ENCODE peak calls at places on chromosomes 1 and 21, in eight cellular contexts. One of them, this sample, is unnamed.

GRCh38 chr1:59163268-59164092 is 133.4 kb upstream of the FGGY start:
- DNase-seq in pulmonary artery endothelial cell: peak
- DNase-seq in GM04503: peak
- DNase-seq in H1: no peak
- DNase-seq in NCI-H1092: no peak
- DNase-seq in occipital lobe: no peak
- DNase-seq in astrocyte of the spinal cord: peak
- DNase-seq in stimulated activated CD4-positive, alpha-beta T cell treated with anti-CD3 and anti-CD28 coated beads, Interleukin-2, amount 100 ng/mL, for 24 hours: no peak
- DNase-seq in this sample: no peak

GRCh38 chr1:158045639-158046038 is 52.2 kb downstream of the KIRREL1 start:
- DNase-seq in astrocyte of the spinal cord: peak
- DNase-seq in NCI-H1092: no peak
- DNase-seq in occipital lobe: no peak
- DNase-seq in GM04503: peak
- DNase-seq in H1: no peak
- DNase-seq in pulmonary artery endothelial cell: peak
- DNase-seq in stimulated activated CD4-positive, alpha-beta T cell treated with anti-CD3 and anti-CD28 coated beads, Interleukin-2, amount 100 ng/mL, for 24 hours: no peak
- DNase-seq in this sample: no peak

GRCh38 chr1:164558461-164559341 is at the start of gene PBX1:
- DNase-seq in astrocyte of the spinal cord: peak
- DNase-seq in occipital lobe: peak
- DNase-seq in pulmonary artery endothelial cell: peak
- DNase-seq in stimulated activated CD4-positive, alpha-beta T cell treated with anti-CD3 and anti-CD28 coated beads, Interleukin-2, amount 100 ng/mL, for 24 hours: peak
- DNase-seq in H1: peak
- DNase-seq in GM04503: peak
- DNase-seq in NCI-H1092: peak
- DNase-seq in this sample: peak

GRCh38 chr1:112541299-112541698 is 32.5 kb downstream of the WNT2B start:
- DNase-seq in pulmonary artery endothelial cell: no peak
- DNase-seq in occipital lobe: no peak
- DNase-seq in astrocyte of the spinal cord: no peak
- DNase-seq in stimulated activated CD4-positive, alpha-beta T cell treated with anti-CD3 and anti-CD28 coated beads, Interleukin-2, amount 100 ng/mL, for 24 hours: no peak
- DNase-seq in NCI-H1092: no peak
- DNase-seq in H1: no peak
- DNase-seq in GM04503: no peak
- DNase-seq in this sample: no peak

GRCh38 chr1:145985502-145986439 is 10.6 kb downstream of the TXNIP start:
- DNase-seq in pulmonary artery endothelial cell: peak
- DNase-seq in NCI-H1092: no peak
- DNase-seq in occipital lobe: no peak
- DNase-seq in astrocyte of the spinal cord: peak
- DNase-seq in H1: no peak
- DNase-seq in stimulated activated CD4-positive, alpha-beta T cell treated with anti-CD3 and anti-CD28 coated beads, Interleukin-2, amount 100 ng/mL, for 24 hours: no peak
- DNase-seq in GM04503: no peak
- DNase-seq in this sample: no peak

GRCh38 chr1:1921901-1922753 is 3.0 kb upstream of the TMEM52 start:
- DNase-seq in stimulated activated CD4-positive, alpha-beta T cell treated with anti-CD3 and anti-CD28 coated beads, Interleukin-2, amount 100 ng/mL, for 24 hours: no peak
- DNase-seq in pulmonary artery endothelial cell: no peak
- DNase-seq in NCI-H1092: no peak
- DNase-seq in occipital lobe: no peak
- DNase-seq in astrocyte of the spinal cord: no peak
- DNase-seq in H1: no peak
- DNase-seq in GM04503: no peak
- DNase-seq in this sample: no peak

GRCh38 chr1:221099747-221100146 is 220.5 kb downstream of the HLX start:
- DNase-seq in pulmonary artery endothelial cell: no peak
- DNase-seq in GM04503: no peak
- DNase-seq in NCI-H1092: no peak
- DNase-seq in stimulated activated CD4-positive, alpha-beta T cell treated with anti-CD3 and anti-CD28 coated beads, Interleukin-2, amount 100 ng/mL, for 24 hours: no peak
- DNase-seq in occipital lobe: no peak
- DNase-seq in astrocyte of the spinal cord: no peak
- DNase-seq in H1: no peak
- DNase-seq in this sample: no peak

GRCh38 chr1:152035406-152036315 is 1.1 kb downstream of the S100A11 start:
- DNase-seq in pulmonary artery endothelial cell: no peak
- DNase-seq in NCI-H1092: no peak
- DNase-seq in occipital lobe: no peak
- DNase-seq in GM04503: no peak
- DNase-seq in astrocyte of the spinal cord: peak
- DNase-seq in H1: no peak
- DNase-seq in stimulated activated CD4-positive, alpha-beta T cell treated with anti-CD3 and anti-CD28 coated beads, Interleukin-2, amount 100 ng/mL, for 24 hours: peak
- DNase-seq in this sample: no peak

GRCh38 chr1:42479621-42480020 is 16.5 kb downstream of the CCDC30 start:
- DNase-seq in pulmonary artery endothelial cell: no peak
- DNase-seq in H1: no peak
- DNase-seq in stimulated activated CD4-positive, alpha-beta T cell treated with anti-CD3 and anti-CD28 coated beads, Interleukin-2, amount 100 ng/mL, for 24 hours: no peak
- DNase-seq in occipital lobe: no peak
- DNase-seq in GM04503: no peak
- DNase-seq in NCI-H1092: no peak
- DNase-seq in astrocyte of the spinal cord: no peak
- DNase-seq in this sample: no peak

GRCh38 chr1:153611024-153611352 is 1.9 kb downstream of the S100A16 start:
- DNase-seq in occipital lobe: no peak
- DNase-seq in pulmonary artery endothelial cell: no peak
- DNase-seq in GM04503: no peak
- DNase-seq in stimulated activated CD4-positive, alpha-beta T cell treated with anti-CD3 and anti-CD28 coated beads, Interleukin-2, amount 100 ng/mL, for 24 hours: no peak
- DNase-seq in H1: no peak
- DNase-seq in astrocyte of the spinal cord: peak
- DNase-seq in NCI-H1092: no peak
- DNase-seq in this sample: no peak

GRCh38 chr1:10068605-10069294 is 36.0 kb downstream of the UBE4B start:
- DNase-seq in NCI-H1092: no peak
- DNase-seq in H1: no peak
- DNase-seq in stimulated activated CD4-positive, alpha-beta T cell treated with anti-CD3 and anti-CD28 coated beads, Interleukin-2, amount 100 ng/mL, for 24 hours: no peak
- DNase-seq in GM04503: no peak
- DNase-seq in pulmonary artery endothelial cell: no peak
- DNase-seq in astrocyte of the spinal cord: peak
- DNase-seq in occipital lobe: no peak
- DNase-seq in this sample: no peak

GRCh38 chr1:172870901-172871606 is 179.7 kb downstream of the TNFSF18 start:
- DNase-seq in pulmonary artery endothelial cell: no peak
- DNase-seq in astrocyte of the spinal cord: peak
- DNase-seq in NCI-H1092: no peak
- DNase-seq in occipital lobe: no peak
- DNase-seq in stimulated activated CD4-positive, alpha-beta T cell treated with anti-CD3 and anti-CD28 coated beads, Interleukin-2, amount 100 ng/mL, for 24 hours: no peak
- DNase-seq in H1: no peak
- DNase-seq in GM04503: no peak
- DNase-seq in this sample: no peak

GRCh38 chr1:34199927-34200326 is 23.2 kb downstream of the C1orf94 start:
- DNase-seq in pulmonary artery endothelial cell: no peak
- DNase-seq in stimulated activated CD4-positive, alpha-beta T cell treated with anti-CD3 and anti-CD28 coated beads, Interleukin-2, amount 100 ng/mL, for 24 hours: no peak
- DNase-seq in H1: no peak
- DNase-seq in occipital lobe: no peak
- DNase-seq in astrocyte of the spinal cord: peak
- DNase-seq in NCI-H1092: no peak
- DNase-seq in GM04503: peak
- DNase-seq in this sample: no peak

GRCh38 chr1:5948681-5949005 is 43.6 kb downstream of the NPHP4 start:
- DNase-seq in astrocyte of the spinal cord: no peak
- DNase-seq in occipital lobe: no peak
- DNase-seq in pulmonary artery endothelial cell: no peak
- DNase-seq in GM04503: no peak
- DNase-seq in H1: no peak
- DNase-seq in NCI-H1092: no peak
- DNase-seq in stimulated activated CD4-positive, alpha-beta T cell treated with anti-CD3 and anti-CD28 coated beads, Interleukin-2, amount 100 ng/mL, for 24 hours: no peak
- DNase-seq in this sample: no peak

GRCh38 chr1:198187973-198188588 is 31.3 kb downstream of the NEK7 start:
- DNase-seq in pulmonary artery endothelial cell: no peak
- DNase-seq in NCI-H1092: no peak
- DNase-seq in GM04503: no peak
- DNase-seq in stimulated activated CD4-positive, alpha-beta T cell treated with anti-CD3 and anti-CD28 coated beads, Interleukin-2, amount 100 ng/mL, for 24 hours: no peak
- DNase-seq in H1: no peak
- DNase-seq in astrocyte of the spinal cord: no peak
- DNase-seq in occipital lobe: no peak
- DNase-seq in this sample: no peak

GRCh38 chr21:39673736-39674135 is 61.0 kb downstream of the B3GALT5 start:
- DNase-seq in GM04503: no peak
- DNase-seq in NCI-H1092: peak
- DNase-seq in stimulated activated CD4-positive, alpha-beta T cell treated with anti-CD3 and anti-CD28 coated beads, Interleukin-2, amount 100 ng/mL, for 24 hours: no peak
- DNase-seq in H1: no peak
- DNase-seq in pulmonary artery endothelial cell: no peak
- DNase-seq in astrocyte of the spinal cord: no peak
- DNase-seq in occipital lobe: no peak
- DNase-seq in this sample: no peak

This sample was measured in dorsolateral prefrontal cortex.